ENCODE peak calls at places on chromosomes 2 and 18, in seven cellular contexts. J is A549, X is WTC11, B is H1, Y is IMR-90, V is HepG2, K is GM12878. F is an unnamed sample.

GRCh38 chr2:75605770-75606535 is 40.6 kb upstream of the MRPL19 start:
- DNase-seq in J (peak), X (no peak), B (no peak), Y (peak), V (peak), K (no peak), F (no peak)

GRCh38 chr2:44360749-44361329 is 455 bp downstream of the PREPL start:
- DNase-seq in J (no peak), X (no peak), B (no peak), Y (peak), V (peak), K (no peak), F (no peak)

GRCh38 chr2:118981627-118982026 is 39.6 kb downstream of the MARCO start:
- DNase-seq in J (no peak), X (no peak), B (no peak), Y (no peak), V (no peak), K (no peak), F (no peak)

GRCh38 chr2:235827585-235827992 is 333.7 kb downstream of the AGAP1 start:
- DNase-seq in J (peak), X (no peak), B (no peak), Y (no peak), V (no peak), K (no peak), F (no peak)

GRCh38 chr18:50401888-50402287 is 27.0 kb downstream of the SKA1 start:
- DNase-seq in J (no peak), X (peak), B (peak), Y (peak), V (peak), K (no peak), F (peak)

GRCh38 chr2:144836635-144837350 is 316.9 kb upstream of the ZEB2 start:
- DNase-seq in J (no peak), X (no peak), B (no peak), Y (peak), V (no peak), K (no peak), F (no peak)

GRCh38 chr2:127165539-127165935 is 54.6 kb downstream of the CYP27C1 start:
- DNase-seq in J (no peak), X (no peak), B (peak), Y (no peak), V (no peak), K (no peak), F (no peak)

GRCh38 chr2:236730393-236730792 is 160.8 kb downstream of the ACKR3 start:
- DNase-seq in J (no peak), X (no peak), B (no peak), Y (no peak), V (no peak), K (no peak), F (no peak)

GRCh38 chr2:137096693-137097092 is 331.3 kb downstream of the THSD7B start:
- DNase-seq in J (no peak), X (peak), B (no peak), Y (no peak), V (peak), K (no peak), F (no peak)

GRCh38 chr2:220144411-220144810 is 517.0 kb downstream of the SLC4A3 start:
- DNase-seq in J (no peak), X (no peak), B (no peak), Y (peak), V (no peak), K (no peak), F (no peak)

GRCh38 chr2:77005522-77005921 is 516.7 kb downstream of the LRRTM4 start:
- DNase-seq in J (no peak), X (no peak), B (no peak), Y (no peak), V (no peak), K (no peak), F (no peak)

GRCh38 chr2:132620115-132620514 is 49.9 kb downstream of the LYPD1 start:
- DNase-seq in J (no peak), X (no peak), B (no peak), Y (peak), V (no peak), K (no peak), F (no peak)

GRCh38 chr2:209473930-209474419 is 50.1 kb downstream of the MAP2 start:
- DNase-seq in J (peak), X (no peak), B (no peak), Y (peak), V (peak), K (no peak), F (no peak)

GRCh38 chr2:45028276-45028675 is 19.0 kb upstream of the SIX2 start:
- DNase-seq in J (peak), X (no peak), B (no peak), Y (no peak), V (no peak), K (no peak), F (no peak)

GRCh38 chr2:169073972-169074751 is 4.8 kb downstream of the DHRS9 start:
- DNase-seq in J (no peak), X (no peak), B (no peak), Y (no peak), V (no peak), K (no peak), F (no peak)

GRCh38 chr2:72109904-72110303 is 37.8 kb downstream of the CYP26B1 start:
- DNase-seq in J (no peak), X (no peak), B (peak), Y (no peak), V (no peak), K (no peak), F (no peak)

GRCh38 chr2:213834746-213835145 is 550.5 kb downstream of the SPAG16 start:
- DNase-seq in J (no peak), X (no peak), B (no peak), Y (peak), V (no peak), K (no peak), F (no peak)

GRCh38 chr2:157661776-157662175 is 33.1 kb upstream of the ACVR1C start:
- DNase-seq in J (no peak), X (no peak), B (no peak), Y (no peak), V (no peak), K (no peak), F (no peak)

GRCh38 chr2:113910967-113911678 is 21.2 kb downstream of the ACTR3 start:
- DNase-seq in J (no peak), X (no peak), B (no peak), Y (no peak), V (no peak), K (no peak), F (no peak)

GRCh38 chr18:9653390-9653789 is 39.0 kb upstream of the PPP4R1 start:
- DNase-seq in J (no peak), X (no peak), B (no peak), Y (no peak), V (peak), K (no peak), F (peak)

GRCh38 chr2:241859436-241860183 is 916 bp upstream of the PDCD1 start:
- DNase-seq in J (no peak), X (no peak), B (no peak), Y (peak), V (no peak), K (no peak), F (peak)

GRCh38 chr2:56741601-56742102 is 557.9 kb downstream of the CCDC85A start:
- DNase-seq in J (peak), X (no peak), B (no peak), Y (peak), V (peak), K (no peak), F (peak)

GRCh38 chr2:240789501-240790369 is 30.3 kb downstream of the KIF1A start:
- DNase-seq in J (no peak), X (no peak), B (no peak), Y (no peak), V (no peak), K (peak), F (no peak)

GRCh38 chr18:55515946-55516710 is 71.9 kb downstream of the TCF4 start:
- DNase-seq in J (no peak), X (no peak), B (no peak), Y (peak), V (no peak), K (no peak), F (no peak)

GRCh38 chr18:76388891-76389423 is 106.1 kb downstream of the ZNF516 start:
- DNase-seq in J (no peak), X (no peak), B (no peak), Y (peak), V (no peak), K (no peak), F (no peak)

GRCh38 chr18:29157057-29157780 is 980.3 kb upstream of the CDH2 start:
- DNase-seq in J (peak), X (no peak), B (no peak), Y (no peak), V (no peak), K (no peak), F (no peak)

GRCh38 chr2:196927318-196928225 is 1.1 kb upstream of the PGAP1 start:
- DNase-seq in J (peak), X (no peak), B (no peak), Y (peak), V (peak), K (no peak), F (no peak)

GRCh38 chr2:106798826-106799552 is 87.0 kb downstream of the ST6GAL2 start:
- DNase-seq in J (no peak), X (no peak), B (no peak), Y (no peak), V (no peak), K (no peak), F (no peak)

GRCh38 chr2:10080536-10081304 is 509 bp upstream of the CYS1 start:
- DNase-seq in J (no peak), X (peak), B (no peak), Y (no peak), V (no peak), K (no peak), F (no peak)

GRCh38 chr18:32754508-32755263 is 18.1 kb downstream of the KLHL14 start:
- DNase-seq in J (no peak), X (no peak), B (no peak), Y (no peak), V (no peak), K (no peak), F (no peak)

GRCh38 chr2:74297391-74297790 is 45.8 kb downstream of the SLC4A5 start:
- DNase-seq in J (no peak), X (no peak), B (no peak), Y (no peak), V (no peak), K (peak), F (no peak)

GRCh38 chr2:128448331-128449225 is 129.9 kb upstream of the HS6ST1 start:
- DNase-seq in J (no peak), X (no peak), B (peak), Y (no peak), V (no peak), K (no peak), F (no peak)

GRCh38 chr2:235774153-235774552 is 280.3 kb downstream of the AGAP1 start:
- DNase-seq in J (no peak), X (no peak), B (no peak), Y (no peak), V (no peak), K (no peak), F (no peak)

GRCh38 chr2:54212456-54212855 is 43.6 kb downstream of the TSPYL6 start:
- DNase-seq in J (no peak), X (no peak), B (no peak), Y (peak), V (peak), K (no peak), F (no peak)

DNA sequence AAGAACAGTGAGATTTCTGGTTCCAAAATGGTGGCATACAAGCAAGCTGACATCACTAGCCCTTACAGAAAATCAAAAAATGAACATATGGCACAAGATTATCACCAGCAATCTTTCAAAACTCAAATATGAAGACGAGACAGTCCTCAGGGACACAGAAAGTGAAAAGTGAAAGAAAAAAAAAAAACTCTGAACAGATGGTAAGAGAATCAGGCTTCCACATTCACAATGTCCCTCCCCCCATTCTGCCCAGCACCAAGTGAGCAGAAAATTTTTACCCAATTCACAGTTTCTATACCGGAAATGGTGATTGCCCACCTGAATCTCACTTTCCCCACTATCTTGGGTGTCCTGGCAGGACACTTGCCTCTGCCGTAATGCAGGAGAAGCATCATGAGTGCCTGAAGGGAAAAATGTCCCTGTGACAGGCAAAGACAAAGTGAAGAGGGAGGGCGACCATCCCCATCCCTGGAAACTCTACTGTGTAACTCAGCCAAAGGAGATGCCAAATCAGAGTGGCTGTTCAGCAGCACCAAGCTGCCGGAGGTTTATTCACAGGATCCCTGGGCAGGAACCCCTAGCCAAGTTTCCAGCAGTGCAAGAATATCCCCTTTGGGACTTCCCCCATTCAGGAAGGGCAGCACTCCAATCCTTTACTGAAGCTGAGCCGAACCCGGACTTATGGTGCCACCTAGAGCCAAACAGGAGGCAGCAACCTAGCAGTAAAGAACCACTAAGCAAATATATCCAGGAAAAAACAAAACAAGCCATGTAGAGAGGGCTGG is 312.2 kb downstream of the LRATD1 start:
- DNase-seq in J (peak), X (peak), B (peak), Y (peak), V (peak), K (no peak), F (peak)
- TF ChIP-seq CTCF in J (no peak), X (peak), B (peak), Y (peak), V (peak), K (no peak), F (no peak)

GRCh38 chr2:95670167-95670566 is 78.4 kb downstream of the TRIM43 start:
- DNase-seq in J (no peak), X (no peak), B (no peak), Y (peak), V (no peak), K (no peak), F (no peak)
- TF ChIP-seq USF2 in J (no peak), X (no peak), B (no peak), Y (no peak), V (no peak), K (no peak), F (no peak)

GRCh38 chr2:231900486-231900942 is 25.7 kb downstream of the NPPC start:
- DNase-seq in J (peak), X (peak), B (peak), Y (peak), V (peak), K (no peak), F (peak)
- TF ChIP-seq CTCF in J (peak), X (peak), B (peak), Y (peak), V (peak), K (peak), F (peak)

GRCh38 chr2:148194882-148195281 is 174.0 kb downstream of the MBD5 start:
- DNase-seq in J (no peak), X (no peak), B (no peak), Y (no peak), V (no peak), K (no peak), F (no peak)
- TF ChIP-seq USF2 in J (no peak), X (no peak), B (no peak), Y (no peak), V (no peak), K (no peak), F (no peak)

GRCh38 chr2:217941339-217941738 is 61.5 kb downstream of the TNS1 start:
- DNase-seq in J (no peak), X (no peak), B (no peak), Y (no peak), V (no peak), K (no peak), F (no peak)
- TF ChIP-seq CTCF in J (no peak), X (no peak), B (no peak), Y (no peak), V (no peak), K (no peak), F (no peak)

GRCh38 chr2:160257015-160257741 is 57.1 kb upstream of the ITGB6 start:
- DNase-seq in J (peak), X (no peak), B (no peak), Y (no peak), V (no peak), K (no peak), F (no peak)
- TF ChIP-seq USF2 in J (no peak), X (no peak), B (no peak), Y (no peak), V (no peak), K (no peak), F (no peak)

GRCh38 chr2:148981350-148981749 is 57.1 kb upstream of the LYPD6B start:
- DNase-seq in J (peak), X (no peak), B (no peak), Y (no peak), V (no peak), K (no peak), F (no peak)

GRCh38 chr2:148978736-148979135 is 59.8 kb upstream of the LYPD6B start:
- DNase-seq in J (no peak), X (no peak), B (no peak), Y (no peak), V (no peak), K (no peak), F (no peak)

GRCh38 chr2:148979164-148979918 is 59.2 kb upstream of the LYPD6B start:
- DNase-seq in J (no peak), X (no peak), B (no peak), Y (no peak), V (no peak), K (no peak), F (no peak)

GRCh38 chr2:148979919-148980277 is 58.6 kb upstream of the LYPD6B start:
- DNase-seq in J (no peak), X (no peak), B (no peak), Y (no peak), V (no peak), K (no peak), F (no peak)

GRCh38 chr2:148978026-148978685 is 60.3 kb upstream of the LYPD6B start:
- DNase-seq in J (no peak), X (no peak), B (no peak), Y (no peak), V (no peak), K (no peak), F (no peak)
- TF ChIP-seq CTCF in J (no peak), X (no peak), B (peak), Y (no peak), V (peak), K (peak), F (peak)

GRCh38 chr2:66110071-66110470 is 324.9 kb upstream of the MEIS1 start:
- DNase-seq in J (no peak), X (no peak), B (no peak), Y (no peak), V (no peak), K (no peak), F (no peak)

GRCh38 chr2:66113116-66113515 is 321.8 kb upstream of the MEIS1 start:
- DNase-seq in J (no peak), X (no peak), B (no peak), Y (no peak), V (no peak), K (no peak), F (no peak)

GRCh38 chr2:66111706-66112105 is 323.2 kb upstream of the MEIS1 start:
- DNase-seq in J (no peak), X (no peak), B (no peak), Y (no peak), V (no peak), K (no peak), F (no peak)

GRCh38 chr2:66110646-66111045 is 324.3 kb upstream of the MEIS1 start:
- DNase-seq in J (no peak), X (no peak), B (no peak), Y (no peak), V (no peak), K (no peak), F (no peak)

DNA sequence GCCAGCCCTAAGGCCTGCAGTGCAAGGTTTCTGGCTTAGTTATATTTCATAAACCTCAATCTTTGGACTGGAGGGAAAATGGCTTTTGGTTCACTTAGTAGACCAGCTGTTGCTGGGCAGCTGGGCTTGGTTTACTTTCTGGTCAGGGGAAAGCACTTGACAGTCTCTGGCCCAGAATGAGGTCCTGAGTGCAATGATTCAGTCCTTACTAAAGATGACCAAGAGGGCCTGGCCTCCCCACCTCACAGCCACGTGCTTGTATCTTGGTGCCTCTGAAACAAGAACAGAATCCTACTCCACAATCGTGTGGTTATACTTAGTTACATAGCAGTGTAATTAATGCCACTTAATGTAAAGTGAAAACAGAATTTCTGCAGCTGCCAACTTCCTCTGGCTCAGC is 325.5 kb upstream of the MEIS1 start:
- DNase-seq in J (no peak), X (no peak), B (no peak), Y (no peak), V (no peak), K (no peak), F (no peak)
- TF ChIP-seq USF2 in J (no peak), X (no peak), B (no peak), Y (no peak), V (no peak), K (no peak), F (no peak)

GRCh38 chr18:13726228-13726971 is at the start of the genes FAM210A and RNMT:
- DNase-seq in J (peak), X (peak), B (peak), Y (peak), V (peak), K (peak), F (peak)
- TF ChIP-seq CTCF in J (no peak), X (no peak), B (no peak), Y (peak), V (peak), K (peak), F (peak)